ENCODE peak calls at places on chromosomes 1 and 21, in nine cellular contexts. M is IMR-90; X is MG63; G is activated T-cell treated with anti-CD3 and anti-CD28 coated beads for 24 hours; E is hippocampal formation; W is activated CD4-positive, alpha-beta T cell treated with anti-CD3 and anti-CD28 coated beads, Interleukin-2, amount 50 U/mL, for 1 hour; F is CD8-positive, alpha-beta memory T cell; H is NCI-H345; L is neural progenitor cell. B is an unnamed sample.

GRCh38 chr1:154772611-154773515 is 97.2 kb downstream of the KCNN3 start:
- DNase-seq in M (no peak), X (no peak), G (no peak), E (no peak), W (peak), F (peak), H (no peak), L (peak), B (no peak)

GRCh38 chr1:26357121-26357602 is 3.2 kb upstream of the CRYBG2 start:
- DNase-seq in M (no peak), X (peak), G (no peak), E (no peak), W (no peak), F (no peak), H (no peak), L (no peak), B (no peak)

GRCh38 chr1:20255666-20256065 is 35.0 kb upstream of the VWA5B1 start:
- DNase-seq in M (peak), X (peak), G (no peak), E (no peak), W (no peak), F (no peak), H (peak), L (no peak), B (no peak)

GRCh38 chr1:232226197-232226681 is 403.7 kb downstream of the SIPA1L2 start:
- DNase-seq in M (peak), X (peak), G (no peak), E (no peak), W (no peak), F (peak), H (peak), L (peak), B (no peak)

GRCh38 chr1:90919190-90919719 is 102.6 kb downstream of the ZNF644 start:
- DNase-seq in M (no peak), X (no peak), G (no peak), E (no peak), W (no peak), F (no peak), H (no peak), L (peak), B (no peak)

GRCh38 chr1:25544819-25545218 is 1.4 kb downstream of the LDLRAP1 start:
- DNase-seq in M (no peak), X (peak), G (no peak), E (peak), W (no peak), F (no peak), H (no peak), L (no peak), B (peak)

GRCh38 chr21:42609806-42610205 is 43.6 kb upstream of the PDE9A start:
- DNase-seq in M (no peak), X (no peak), G (peak), E (no peak), W (peak), F (no peak), H (no peak), L (no peak), B (no peak)

GRCh38 chr1:91622586-91622985 is 121.9 kb downstream of the CDC7 start:
- DNase-seq in M (no peak), X (peak), G (no peak), E (peak), W (no peak), F (no peak), H (no peak), L (no peak), B (peak)

GRCh38 chr1:223707270-223708000 is 4.9 kb upstream of the CAPN2 start:
- DNase-seq in M (peak), X (peak), G (no peak), E (no peak), W (no peak), F (no peak), H (peak), L (no peak), B (no peak)

GRCh38 chr1:31934706-31935629 is 3.2 kb downstream of the PTP4A2 start:
- DNase-seq in M (peak), X (no peak), G (no peak), E (no peak), W (no peak), F (no peak), H (no peak), L (peak), B (no peak)

GRCh38 chr1:111323231-111323630 is 32.6 kb downstream of the CHIA start:
- DNase-seq in M (no peak), X (no peak), G (no peak), E (no peak), W (no peak), F (no peak), H (no peak), L (no peak), B (no peak)

GRCh38 chr1:53131590-53131938 is 10.9 kb downstream of the SLC1A7 start:
- DNase-seq in M (no peak), X (no peak), G (no peak), E (no peak), W (no peak), F (no peak), H (no peak), L (no peak), B (no peak)

GRCh38 chr1:201648911-201649775 is 110.2 kb downstream of the NAV1 start:
- DNase-seq in M (peak), X (peak), G (no peak), E (no peak), W (no peak), F (no peak), H (peak), L (peak), B (no peak)

GRCh38 chr1:166730299-166730888 is 108.9 kb upstream of the POGK start:
- DNase-seq in M (no peak), X (peak), G (no peak), E (no peak), W (no peak), F (no peak), H (no peak), L (no peak), B (no peak)

GRCh38 chr1:77048615-77049005 is 170.6 kb downstream of the PIGK start:
- DNase-seq in M (no peak), X (no peak), G (no peak), E (no peak), W (no peak), F (no peak), H (no peak), L (no peak), B (no peak)

GRCh38 chr1:241934181-241934815 is 23.3 kb upstream of the BECN2 start:
- DNase-seq in M (no peak), X (peak), G (no peak), E (peak), W (no peak), F (no peak), H (no peak), L (peak), B (no peak)

GRCh38 chr1:56190975-56191768 is 388.2 kb downstream of the PLPP3 start:
- DNase-seq in M (peak), X (peak), G (no peak), E (no peak), W (no peak), F (no peak), H (no peak), L (peak), B (no peak)

GRCh38 chr1:23696335-23696989 is 4.9 kb downstream of the RPL11 start:
- DNase-seq in M (peak), X (no peak), G (no peak), E (no peak), W (no peak), F (no peak), H (no peak), L (no peak), B (no peak)

GRCh38 chr1:201164645-201165044 is 10.4 kb upstream of the TMEM9 start:
- DNase-seq in M (no peak), X (no peak), G (no peak), E (no peak), W (no peak), F (no peak), H (no peak), L (no peak), B (no peak)